ENCODE peak calls at places on chromosomes 5 and 9, in nine cellular contexts. B, N, W, Y, U, X, A, T and P are unnamed samples.

GRCh38 chr9:134442087-134442470 is 115.8 kb downstream of the RXRA start:
- DNase-seq in U (no peak), Y (peak), X (no peak), N (no peak), B (no peak), A (no peak), W (no peak), T (no peak), P (peak)

GRCh38 chr5:143361438-143361837 is 42.0 kb downstream of the NR3C1 start:
- DNase-seq in N (no peak), Y (no peak), W (no peak), T (no peak), X (no peak), B (no peak), U (no peak), A (no peak), P (no peak)

GRCh38 chr5:10801931-10802674 is 41.1 kb upstream of the DAP start:
- DNase-seq in U (no peak), A (no peak), W (no peak), X (no peak), Y (no peak), B (no peak), N (no peak), T (no peak), P (no peak)

GRCh38 chr9:22035591-22036011 is 26.5 kb upstream of the CDKN2B start:
- DNase-seq in T (no peak), N (no peak), B (no peak), Y (no peak), A (no peak), W (no peak), X (no peak), U (no peak), P (no peak)

GRCh38 chr9:104843644-104844226 is 79.8 kb downstream of the NIPSNAP3B start:
- DNase-seq in X (no peak), T (no peak), N (no peak), W (no peak), A (no peak), Y (no peak), U (no peak), B (no peak), P (no peak)

GRCh38 chr5:81093536-81094196 is 133.5 kb downstream of the RASGRF2 start:
- DNase-seq in A (no peak), N (no peak), Y (no peak), B (no peak), W (no peak), U (no peak), X (no peak), T (no peak), P (no peak)

GRCh38 chr5:126095001-126095400 is 328.2 kb upstream of the GRAMD2B start:
- DNase-seq in W (no peak), N (no peak), U (no peak), Y (no peak), X (no peak), T (no peak), B (no peak), A (no peak), P (no peak)

GRCh38 chr5:175457466-175457865 is 13.5 kb upstream of the DRD1 start:
- DNase-seq in Y (peak), A (no peak), X (no peak), W (no peak), B (no peak), N (no peak), U (no peak), T (no peak), P (no peak)

GRCh38 chr5:81825237-81825636 is 74.3 kb upstream of the SSBP2 start:
- DNase-seq in T (peak), A (no peak), X (no peak), W (no peak), U (peak), N (peak), B (no peak), Y (peak), P (peak)

GRCh38 chr5:113089653-113090335 is 113.2 kb downstream of the DCP2 start:
- DNase-seq in Y (no peak), T (no peak), A (no peak), B (no peak), N (no peak), X (no peak), W (no peak), U (no peak), P (peak)

GRCh38 chr9:135600296-135600805 is 38.8 kb downstream of the PAEP start:
- DNase-seq in X (no peak), T (no peak), W (no peak), A (no peak), N (no peak), U (no peak), Y (no peak), B (no peak), P (no peak)

GRCh38 chr9:112765281-112765680 is 14.7 kb downstream of the SNX30 start:
- DNase-seq in Y (no peak), A (no peak), W (no peak), X (no peak), U (no peak), B (no peak), N (no peak), T (no peak), P (no peak)

GRCh38 chr9:113533335-113534225 is 70.1 kb downstream of the RGS3 start:
- DNase-seq in A (no peak), T (no peak), W (no peak), X (no peak), U (no peak), N (no peak), B (no peak), Y (no peak), P (no peak)

GRCh38 chr5:39755452-39755851 is 330.7 kb upstream of the DAB2 start:
- DNase-seq in W (no peak), T (no peak), Y (no peak), A (no peak), B (no peak), N (no peak), X (no peak), U (no peak), P (no peak)

GRCh38 chr5:140113180-140113698 is 670 bp upstream of the PURA start:
- DNase-seq in T (no peak), A (no peak), U (no peak), Y (no peak), X (no peak), B (no peak), W (no peak), N (peak), P (no peak)

GRCh38 chr5:95619518-95620029 is 313 bp upstream of the GPR150 start:
- DNase-seq in W (no peak), Y (no peak), N (peak), T (no peak), B (no peak), X (no peak), U (no peak), A (no peak), P (no peak)

GRCh38 chr5:173153842-173154241 is 9.5 kb downstream of the BNIP1 start:
- DNase-seq in T (no peak), A (no peak), N (no peak), X (no peak), B (no peak), U (no peak), Y (no peak), W (no peak), P (no peak)

GRCh38 chr5:68830499-68830898 is 263.3 kb upstream of the SLC30A5 start:
- DNase-seq in N (no peak), U (no peak), W (no peak), T (no peak), B (no peak), X (no peak), A (no peak), Y (no peak), P (no peak)

GRCh38 chr5:100796851-100797250 is 106.2 kb downstream of the ST8SIA4 start:
- DNase-seq in Y (no peak), X (no peak), W (no peak), B (no peak), A (no peak), N (no peak), T (no peak), U (no peak), P (no peak)

GRCh38 chr5:127068771-127069330 is 4.5 kb downstream of the C5orf63 start:
- DNase-seq in N (no peak), Y (peak), B (no peak), W (no peak), T (no peak), U (no peak), A (no peak), X (no peak), P (peak)

GRCh38 chr5:33556330-33557328 is 115.9 kb downstream of the TARS1 start:
- DNase-seq in B (no peak), W (no peak), X (no peak), Y (no peak), T (no peak), N (no peak), U (peak), A (peak), P (no peak)

GRCh38 chr9:128575469-128575868 is 23.1 kb downstream of the SPTAN1 start:
- DNase-seq in U (no peak), B (no peak), X (no peak), Y (peak), N (no peak), W (no peak), A (no peak), T (no peak), P (peak)

GRCh38 chr5:149893403-149893931 is 51.1 kb downstream of the PDE6A start:
- DNase-seq in N (no peak), X (no peak), Y (no peak), W (no peak), A (no peak), U (no peak), T (no peak), B (no peak), P (no peak)

GRCh38 chr9:5587024-5587423 is 41.9 kb upstream of the RIC1 start:
- DNase-seq in T (no peak), X (no peak), W (no peak), B (no peak), Y (peak), A (no peak), U (no peak), N (no peak), P (peak)

GRCh38 chr9:119441832-119442231 is 72.6 kb upstream of the BRINP1 start:
- DNase-seq in A (no peak), T (no peak), N (no peak), U (no peak), B (no peak), W (no peak), X (no peak), Y (no peak), P (no peak)

GRCh38 chr9:111190352-111190751 is 139.7 kb downstream of the OR2K2 start:
- DNase-seq in N (no peak), Y (no peak), U (no peak), B (no peak), A (no peak), W (no peak), X (no peak), T (no peak), P (no peak)

GRCh38 chr5:39423331-39423751 is 1.4 kb downstream of the DAB2 start:
- DNase-seq in A (no peak), W (no peak), N (no peak), X (no peak), B (no peak), U (no peak), Y (peak), T (no peak), P (no peak)

GRCh38 chr9:121298689-121299112 is 30.7 kb downstream of the GSN start:
- DNase-seq in Y (no peak), T (no peak), A (no peak), B (no peak), N (no peak), W (peak), X (no peak), U (no peak), P (peak)

GRCh38 chr5:177301503-177302165 is 1.9 kb downstream of the RAB24 start:
- DNase-seq in T (peak), X (no peak), Y (no peak), B (no peak), A (no peak), N (peak), U (peak), W (peak), P (no peak)

GRCh38 chr5:178590141-178590923 is at the start of gene COL23A1:
- DNase-seq in W (no peak), A (no peak), T (no peak), N (no peak), U (no peak), Y (peak), X (no peak), B (peak), P (peak)